ENCODE peak calls at places on chromosomes 5 and 9, in six cellular contexts. One of them, this sample, is unnamed.

GRCh38 chr5:148492351-148492750 is 108.6 kb downstream of the FBXO38 start:
- DNase-seq in IMR-90: no peak
- DNase-seq in MCF 10A: no peak
- DNase-seq in epithelial cell of proximal tubule: no peak
- DNase-seq in GM12864: no peak
- DNase-seq in B cell: no peak
- DNase-seq in this sample: no peak

GRCh38 chr5:138966236-138966985 is 91.3 kb upstream of the LRRTM2 start:
- DNase-seq in IMR-90: no peak
- DNase-seq in MCF 10A: no peak
- DNase-seq in epithelial cell of proximal tubule: no peak
- DNase-seq in GM12864: no peak
- DNase-seq in B cell: no peak
- DNase-seq in this sample: no peak

GRCh38 chr9:2291980-2292704 is 277.0 kb downstream of the SMARCA2 start:
- DNase-seq in IMR-90: no peak
- DNase-seq in MCF 10A: peak; percentile 84
- DNase-seq in epithelial cell of proximal tubule: peak; percentile 49
- DNase-seq in GM12864: no peak
- DNase-seq in B cell: no peak
- DNase-seq in this sample: peak; percentile 69

GRCh38 chr9:105354448-105354847 is 93.4 kb upstream of the FSD1L start:
- DNase-seq in IMR-90: no peak
- DNase-seq in MCF 10A: no peak
- DNase-seq in epithelial cell of proximal tubule: no peak
- DNase-seq in GM12864: no peak
- DNase-seq in B cell: no peak
- DNase-seq in this sample: no peak

GRCh38 chr9:995192-995591 is 18.7 kb downstream of the DMRT3 start:
- DNase-seq in IMR-90: no peak
- DNase-seq in MCF 10A: no peak
- DNase-seq in epithelial cell of proximal tubule: no peak
- DNase-seq in GM12864: no peak
- DNase-seq in B cell: no peak
- DNase-seq in this sample: no peak

GRCh38 chr9:114235113-114235589 is 79.8 kb downstream of the COL27A1 start:
- DNase-seq in IMR-90: no peak
- DNase-seq in MCF 10A: no peak
- DNase-seq in epithelial cell of proximal tubule: no peak
- DNase-seq in GM12864: no peak
- DNase-seq in B cell: no peak
- DNase-seq in this sample: no peak

GRCh38 chr5:166188482-166188881 is 2103.0 kb upstream of the WWC1 start:
- DNase-seq in IMR-90: no peak
- DNase-seq in MCF 10A: no peak
- DNase-seq in epithelial cell of proximal tubule: no peak
- DNase-seq in GM12864: no peak
- DNase-seq in B cell: no peak
- DNase-seq in this sample: no peak

GRCh38 chr5:135072357-135073247 is 38.6 kb upstream of the PITX1 start:
- DNase-seq in IMR-90: no peak
- DNase-seq in MCF 10A: no peak
- DNase-seq in epithelial cell of proximal tubule: no peak
- DNase-seq in GM12864: no peak
- DNase-seq in B cell: no peak
- DNase-seq in this sample: no peak

GRCh38 chr9:131398204-131398603 is 4.3 kb downstream of the PRRC2B start:
- DNase-seq in IMR-90: no peak
- DNase-seq in MCF 10A: peak; percentile 60
- DNase-seq in epithelial cell of proximal tubule: no peak
- DNase-seq in GM12864: peak; percentile 64
- DNase-seq in B cell: peak; percentile 59
- DNase-seq in this sample: no peak

GRCh38 chr5:36459191-36460135 is 146.9 kb upstream of the SLC1A3 start:
- DNase-seq in IMR-90: no peak
- DNase-seq in MCF 10A: peak; percentile 53
- DNase-seq in epithelial cell of proximal tubule: no peak
- DNase-seq in GM12864: no peak
- DNase-seq in B cell: no peak
- DNase-seq in this sample: no peak

GRCh38 chr5:73198833-73199592 is 26.0 kb downstream of the TMEM174 start:
- DNase-seq in IMR-90: no peak
- DNase-seq in MCF 10A: no peak
- DNase-seq in epithelial cell of proximal tubule: no peak
- DNase-seq in GM12864: no peak
- DNase-seq in B cell: no peak
- DNase-seq in this sample: no peak

GRCh38 chr5:87076931-87077330 is 190.8 kb upstream of the RASA1 start:
- DNase-seq in IMR-90: peak; percentile 75
- DNase-seq in MCF 10A: peak; percentile 48
- DNase-seq in epithelial cell of proximal tubule: no peak
- DNase-seq in GM12864: no peak
- DNase-seq in B cell: no peak
- DNase-seq in this sample: no peak

GRCh38 chr5:149172261-149172660 is 31.0 kb downstream of the ABLIM3 start:
- DNase-seq in IMR-90: peak; percentile 92
- DNase-seq in MCF 10A: peak; percentile 32
- DNase-seq in epithelial cell of proximal tubule: no peak
- DNase-seq in GM12864: no peak
- DNase-seq in B cell: no peak
- DNase-seq in this sample: peak; percentile 84

GRCh38 chr5:89289604-89290003 is 406.6 kb upstream of the MEF2C start:
- DNase-seq in IMR-90: peak; percentile 67
- DNase-seq in MCF 10A: no peak
- DNase-seq in epithelial cell of proximal tubule: no peak
- DNase-seq in GM12864: no peak
- DNase-seq in B cell: no peak
- DNase-seq in this sample: peak; percentile 90

GRCh38 chr9:113624721-113625120 is 161.2 kb downstream of the RGS3 start:
- DNase-seq in IMR-90: peak; percentile 50
- DNase-seq in MCF 10A: no peak
- DNase-seq in epithelial cell of proximal tubule: no peak
- DNase-seq in GM12864: no peak
- DNase-seq in B cell: no peak
- DNase-seq in this sample: peak; percentile 82

GRCh38 chr5:172850454-172850797 is 16.4 kb downstream of the ERGIC1 start:
- DNase-seq in IMR-90: no peak
- DNase-seq in MCF 10A: no peak
- DNase-seq in epithelial cell of proximal tubule: no peak
- DNase-seq in GM12864: no peak
- DNase-seq in B cell: no peak
- DNase-seq in this sample: no peak

GRCh38 chr5:82975396-82975795 is 101.8 kb downstream of the TMEM167A start:
- DNase-seq in IMR-90: no peak
- DNase-seq in MCF 10A: no peak
- DNase-seq in epithelial cell of proximal tubule: no peak
- DNase-seq in GM12864: no peak
- DNase-seq in B cell: no peak
- DNase-seq in this sample: no peak

GRCh38 chr5:446864-447263 is 3.9 kb downstream of the EXOC3 start:
- DNase-seq in IMR-90: peak; percentile 51
- DNase-seq in MCF 10A: peak; percentile 52
- DNase-seq in epithelial cell of proximal tubule: peak; percentile 9
- DNase-seq in GM12864: no peak
- DNase-seq in B cell: peak; percentile 38
- DNase-seq in this sample: peak; percentile 49

GRCh38 chr5:17178316-17178715 is 39.1 kb upstream of the BASP1 start:
- DNase-seq in IMR-90: peak; percentile 47
- DNase-seq in MCF 10A: no peak
- DNase-seq in epithelial cell of proximal tubule: no peak
- DNase-seq in GM12864: no peak
- DNase-seq in B cell: no peak
- DNase-seq in this sample: peak; percentile 21

GRCh38 chr5:8478308-8478707 is 609.4 kb downstream of the MTRR start:
- DNase-seq in IMR-90: no peak
- DNase-seq in MCF 10A: no peak
- DNase-seq in epithelial cell of proximal tubule: no peak
- DNase-seq in GM12864: no peak
- DNase-seq in B cell: no peak
- DNase-seq in this sample: no peak

GRCh38 chr5:92337772-92338234 is 954.7 kb upstream of the ARRDC3 start:
- DNase-seq in IMR-90: peak; percentile 23
- DNase-seq in MCF 10A: peak; percentile 5
- DNase-seq in epithelial cell of proximal tubule: no peak
- DNase-seq in GM12864: no peak
- DNase-seq in B cell: no peak
- DNase-seq in this sample: peak; percentile 63

GRCh38 chr5:57494104-57495098 is 11.8 kb upstream of the ACTBL2 start:
- DNase-seq in IMR-90: peak; percentile 98
- DNase-seq in MCF 10A: peak; percentile 99
- DNase-seq in epithelial cell of proximal tubule: peak; percentile 78
- DNase-seq in GM12864: peak; percentile 13
- DNase-seq in B cell: no peak
- DNase-seq in this sample: peak; percentile 98

GRCh38 chr9:136003356-136004218 is 42.4 kb upstream of the UBAC1 start:
- DNase-seq in IMR-90: no peak
- DNase-seq in MCF 10A: no peak
- DNase-seq in epithelial cell of proximal tubule: no peak
- DNase-seq in GM12864: no peak
- DNase-seq in B cell: no peak
- DNase-seq in this sample: no peak

GRCh38 chr5:59390074-59390659 is 503.4 kb downstream of the PDE4D start:
- DNase-seq in IMR-90: peak; percentile 20
- DNase-seq in MCF 10A: peak; percentile 49
- DNase-seq in epithelial cell of proximal tubule: no peak
- DNase-seq in GM12864: no peak
- DNase-seq in B cell: no peak
- DNase-seq in this sample: peak; percentile 21

GRCh38 chr5:37921452-37921851 is 81.6 kb upstream of the GDNF start:
- DNase-seq in IMR-90: no peak
- DNase-seq in MCF 10A: peak; percentile 29
- DNase-seq in epithelial cell of proximal tubule: no peak
- DNase-seq in GM12864: no peak
- DNase-seq in B cell: no peak
- DNase-seq in this sample: no peak

GRCh38 chr9:121564861-121565260 is 65.2 kb upstream of the GGTA1 start:
- DNase-seq in IMR-90: no peak
- DNase-seq in MCF 10A: no peak
- DNase-seq in epithelial cell of proximal tubule: no peak
- DNase-seq in GM12864: no peak
- DNase-seq in B cell: no peak
- DNase-seq in this sample: no peak

GRCh38 chr5:43643750-43644149 is 40.8 kb downstream of the NNT start:
- DNase-seq in IMR-90: no peak
- DNase-seq in MCF 10A: no peak
- DNase-seq in epithelial cell of proximal tubule: no peak
- DNase-seq in GM12864: no peak
- DNase-seq in B cell: no peak
- DNase-seq in this sample: no peak

GRCh38 chr5:113901718-113902117 is 388.2 kb downstream of the YTHDC2 start:
- DNase-seq in IMR-90: no peak
- DNase-seq in MCF 10A: no peak
- DNase-seq in epithelial cell of proximal tubule: no peak
- DNase-seq in GM12864: no peak
- DNase-seq in B cell: no peak
- DNase-seq in this sample: no peak

GRCh38 chr9:93013856-93014582 is 44.5 kb upstream of the SUSD3 start:
- DNase-seq in IMR-90: no peak
- DNase-seq in MCF 10A: no peak
- DNase-seq in epithelial cell of proximal tubule: no peak
- DNase-seq in GM12864: no peak
- DNase-seq in B cell: peak; percentile 18
- DNase-seq in this sample: no peak
- TF ChIP-seq CTCF in IMR-90: no peak
- TF ChIP-seq CTCF in MCF 10A: no peak
- TF ChIP-seq CTCF in epithelial cell of proximal tubule: no peak
- TF ChIP-seq CTCF in GM12864: no peak
- TF ChIP-seq CTCF in B cell: no peak
- TF ChIP-seq CTCF in this sample: no peak

GRCh38 chr9:124122321-124122720 is 110.8 kb downstream of the LHX2 start:
- DNase-seq in IMR-90: peak; percentile 17
- DNase-seq in MCF 10A: no peak
- DNase-seq in epithelial cell of proximal tubule: no peak
- DNase-seq in GM12864: no peak
- DNase-seq in B cell: no peak
- DNase-seq in this sample: peak; percentile 21
- TF ChIP-seq CTCF in IMR-90: no peak
- TF ChIP-seq CTCF in MCF 10A: no peak
- TF ChIP-seq CTCF in epithelial cell of proximal tubule: no peak
- TF ChIP-seq CTCF in GM12864: no peak
- TF ChIP-seq CTCF in B cell: no peak
- TF ChIP-seq CTCF in this sample: peak; percentile 2

DNA sequence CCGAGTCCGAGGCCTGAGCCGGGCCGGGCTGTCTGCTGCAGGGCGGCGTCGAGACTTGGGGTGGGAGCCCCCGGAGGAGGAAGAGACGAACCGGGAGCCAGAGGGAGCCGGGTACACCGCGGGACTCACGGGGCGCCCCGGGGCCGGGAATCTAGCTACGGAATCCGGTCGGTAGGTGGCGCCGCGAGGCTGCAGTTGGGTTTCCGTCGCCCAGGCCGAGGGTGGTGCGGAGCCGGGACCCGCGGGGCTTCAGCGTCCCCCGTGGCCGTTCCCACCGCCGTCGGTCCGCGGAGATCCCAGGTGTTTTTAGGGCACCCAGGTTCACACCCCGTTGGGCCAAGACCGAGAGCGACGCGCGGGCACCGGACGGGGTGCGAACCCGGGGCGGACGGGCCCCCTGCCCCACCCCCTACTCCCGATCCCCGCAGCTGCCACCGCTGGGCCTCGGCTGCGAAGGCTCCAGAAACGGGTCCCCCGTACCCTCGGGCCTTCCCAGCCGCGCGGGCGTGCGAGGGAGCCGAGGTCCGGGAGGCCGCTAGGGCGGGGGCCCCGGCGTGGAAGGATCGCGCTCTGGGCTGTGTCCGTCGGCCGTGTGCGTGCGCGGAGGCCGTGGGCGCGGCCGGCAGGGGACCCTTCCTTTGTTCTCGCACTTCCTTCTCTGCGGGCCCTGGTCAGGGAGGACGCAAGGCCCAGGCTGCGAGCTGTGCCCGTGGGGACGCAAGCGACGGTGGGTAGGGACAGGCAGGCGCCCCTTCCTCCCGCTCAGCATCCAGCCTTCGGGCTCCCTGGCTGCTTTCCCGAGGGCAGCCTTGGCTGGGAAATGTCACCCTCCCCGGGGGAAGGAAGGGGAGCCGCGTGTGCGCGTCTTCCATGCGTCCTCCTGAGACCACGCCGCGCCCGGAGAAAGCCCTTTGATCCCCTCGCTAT is 146.6 kb downstream of the GAPVD1 start:
- DNase-seq in IMR-90: peak; percentile 56
- DNase-seq in MCF 10A: peak; percentile 73
- DNase-seq in epithelial cell of proximal tubule: no peak
- DNase-seq in GM12864: no peak
- DNase-seq in B cell: peak; percentile 74
- DNase-seq in this sample: peak; percentile 62
- TF ChIP-seq CTCF in IMR-90: peak; percentile 95
- TF ChIP-seq CTCF in MCF 10A: peak; percentile 95
- TF ChIP-seq CTCF in epithelial cell of proximal tubule: peak; percentile 70
- TF ChIP-seq CTCF in GM12864: peak; percentile 81
- TF ChIP-seq CTCF in B cell: peak; percentile 93
- TF ChIP-seq CTCF in this sample: peak; percentile 74

GRCh38 chr5:60843693-60844428 is at the start of gene ELOVL7:
- DNase-seq in IMR-90: peak; percentile 11
- DNase-seq in MCF 10A: peak; percentile 76
- DNase-seq in epithelial cell of proximal tubule: no peak
- DNase-seq in GM12864: no peak
- DNase-seq in B cell: no peak
- DNase-seq in this sample: no peak
- TF ChIP-seq CTCF in IMR-90: peak; percentile 27
- TF ChIP-seq CTCF in MCF 10A: no peak
- TF ChIP-seq CTCF in epithelial cell of proximal tubule: peak; percentile 45
- TF ChIP-seq CTCF in GM12864: peak; percentile 20
- TF ChIP-seq CTCF in B cell: no peak
- TF ChIP-seq CTCF in this sample: no peak